ENCODE peak calls at places on chromosomes 7 and 10, in five cellular contexts. One of them, this sample, is unnamed.

GRCh38 chr10:125808047-125808446 is 15.0 kb downstream of the UROS start:
- DNase-seq in skeletal muscle cell: no peak
- DNase-seq in activated effector memory CD4-positive, alpha-beta T cell treated with Interleukin-2 at 50 U/mL for 16 hours: no peak
- DNase-seq in astrocyte of the cerebellum: no peak
- DNase-seq in AG08396: no peak
- DNase-seq in this sample: no peak

GRCh38 chr7:70259497-70259896 is 661.2 kb downstream of the AUTS2 start:
- DNase-seq in skeletal muscle cell: peak
- DNase-seq in activated effector memory CD4-positive, alpha-beta T cell treated with Interleukin-2 at 50 U/mL for 16 hours: no peak
- DNase-seq in astrocyte of the cerebellum: peak
- DNase-seq in AG08396: no peak
- DNase-seq in this sample: no peak

GRCh38 chr7:80611779-80612178 is 26.7 kb upstream of the CD36 start:
- DNase-seq in skeletal muscle cell: peak
- DNase-seq in activated effector memory CD4-positive, alpha-beta T cell treated with Interleukin-2 at 50 U/mL for 16 hours: no peak
- DNase-seq in astrocyte of the cerebellum: peak
- DNase-seq in AG08396: peak
- DNase-seq in this sample: no peak

GRCh38 chr10:26860026-26860541 is 674 bp downstream of the ABI1 start:
- DNase-seq in skeletal muscle cell: peak
- DNase-seq in activated effector memory CD4-positive, alpha-beta T cell treated with Interleukin-2 at 50 U/mL for 16 hours: peak
- DNase-seq in astrocyte of the cerebellum: peak
- DNase-seq in AG08396: peak
- DNase-seq in this sample: peak

GRCh38 chr10:28200804-28201203 is 102.1 kb downstream of the MPP7 start:
- DNase-seq in skeletal muscle cell: no peak
- DNase-seq in activated effector memory CD4-positive, alpha-beta T cell treated with Interleukin-2 at 50 U/mL for 16 hours: no peak
- DNase-seq in astrocyte of the cerebellum: no peak
- DNase-seq in AG08396: no peak
- DNase-seq in this sample: no peak

GRCh38 chr10:23294638-23295247 is 49.9 kb downstream of the C10orf67 start:
- DNase-seq in skeletal muscle cell: no peak
- DNase-seq in activated effector memory CD4-positive, alpha-beta T cell treated with Interleukin-2 at 50 U/mL for 16 hours: no peak
- DNase-seq in astrocyte of the cerebellum: no peak
- DNase-seq in AG08396: no peak
- DNase-seq in this sample: no peak

GRCh38 chr10:109866168-109866994 is 56.9 kb downstream of the XPNPEP1 start:
- DNase-seq in skeletal muscle cell: no peak
- DNase-seq in activated effector memory CD4-positive, alpha-beta T cell treated with Interleukin-2 at 50 U/mL for 16 hours: no peak
- DNase-seq in astrocyte of the cerebellum: no peak
- DNase-seq in AG08396: peak
- DNase-seq in this sample: no peak

GRCh38 chr7:30596043-30596641 is 1.5 kb downstream of the GARS1 start:
- DNase-seq in skeletal muscle cell: no peak
- DNase-seq in activated effector memory CD4-positive, alpha-beta T cell treated with Interleukin-2 at 50 U/mL for 16 hours: no peak
- DNase-seq in astrocyte of the cerebellum: no peak
- DNase-seq in AG08396: peak
- DNase-seq in this sample: no peak

GRCh38 chr7:28554791-28555471 is 142.6 kb downstream of the CREB5 start:
- DNase-seq in skeletal muscle cell: no peak
- DNase-seq in activated effector memory CD4-positive, alpha-beta T cell treated with Interleukin-2 at 50 U/mL for 16 hours: no peak
- DNase-seq in astrocyte of the cerebellum: no peak
- DNase-seq in AG08396: no peak
- DNase-seq in this sample: no peak

GRCh38 chr7:32161708-32162107 is 91.5 kb upstream of the PDE1C start:
- DNase-seq in skeletal muscle cell: peak
- DNase-seq in activated effector memory CD4-positive, alpha-beta T cell treated with Interleukin-2 at 50 U/mL for 16 hours: no peak
- DNase-seq in astrocyte of the cerebellum: peak
- DNase-seq in AG08396: peak
- DNase-seq in this sample: no peak

GRCh38 chr7:121904120-121904519 is 31.2 kb downstream of the PTPRZ1 start:
- DNase-seq in skeletal muscle cell: no peak
- DNase-seq in activated effector memory CD4-positive, alpha-beta T cell treated with Interleukin-2 at 50 U/mL for 16 hours: no peak
- DNase-seq in astrocyte of the cerebellum: no peak
- DNase-seq in AG08396: no peak
- DNase-seq in this sample: no peak

GRCh38 chr7:41188163-41189130 is 514.4 kb downstream of the INHBA start:
- DNase-seq in skeletal muscle cell: peak
- DNase-seq in activated effector memory CD4-positive, alpha-beta T cell treated with Interleukin-2 at 50 U/mL for 16 hours: no peak
- DNase-seq in astrocyte of the cerebellum: peak
- DNase-seq in AG08396: peak
- DNase-seq in this sample: no peak

This sample was measured in CD8-positive, alpha-beta memory T cell.